ENCODE peak calls at places on chromosome 5, in eight cellular contexts. One of them, this sample, is unnamed. For H3K9me3, the result is how much of the 10 kb centered on the place peaks cover.

GRCh38 chr5:35202319-35203111 is 27.8 kb downstream of the PRLR start:
- DNase-seq in lower lobe of right lung: peak
- DNase-seq in adipocyte: peak
- DNase-seq in CD4-positive, alpha-beta T cell: no peak
- DNase-seq in HCT116: peak
- DNase-seq in PC-3: peak
- DNase-seq in CD8-positive, alpha-beta memory T cell: no peak
- DNase-seq in naive thymus-derived CD4-positive, alpha-beta T cell: no peak
- DNase-seq in this sample: no peak

GRCh38 chr5:145872486-145872885 is 328 bp downstream of the GRXCR2 start:
- DNase-seq in lower lobe of right lung: no peak
- DNase-seq in adipocyte: no peak
- DNase-seq in CD4-positive, alpha-beta T cell: no peak
- DNase-seq in HCT116: no peak
- DNase-seq in PC-3: no peak
- DNase-seq in CD8-positive, alpha-beta memory T cell: no peak
- DNase-seq in naive thymus-derived CD4-positive, alpha-beta T cell: no peak
- DNase-seq in this sample: no peak

GRCh38 chr5:174300941-174301761 is 255.6 kb downstream of the NSG2 start:
- DNase-seq in lower lobe of right lung: no peak
- DNase-seq in adipocyte: no peak
- DNase-seq in CD4-positive, alpha-beta T cell: no peak
- DNase-seq in HCT116: no peak
- DNase-seq in PC-3: no peak
- DNase-seq in CD8-positive, alpha-beta memory T cell: no peak
- DNase-seq in naive thymus-derived CD4-positive, alpha-beta T cell: no peak
- DNase-seq in this sample: no peak

GRCh38 chr5:91419571-91420537 is 36.7 kb upstream of the ARRDC3 start:
- DNase-seq in lower lobe of right lung: peak
- DNase-seq in adipocyte: peak
- DNase-seq in CD4-positive, alpha-beta T cell: peak
- DNase-seq in HCT116: peak
- DNase-seq in PC-3: peak
- DNase-seq in CD8-positive, alpha-beta memory T cell: peak
- DNase-seq in naive thymus-derived CD4-positive, alpha-beta T cell: peak
- DNase-seq in this sample: peak

GRCh38 chr5:65914644-65915196 is 11.7 kb upstream of the ERBIN start:
- DNase-seq in lower lobe of right lung: no peak
- DNase-seq in adipocyte: no peak
- DNase-seq in CD4-positive, alpha-beta T cell: no peak
- DNase-seq in HCT116: no peak
- DNase-seq in PC-3: no peak
- DNase-seq in CD8-positive, alpha-beta memory T cell: no peak
- DNase-seq in naive thymus-derived CD4-positive, alpha-beta T cell: no peak
- DNase-seq in this sample: no peak

GRCh38 chr5:57037355-57037754 is 85.4 kb upstream of the MIER3 start:
- DNase-seq in lower lobe of right lung: no peak
- DNase-seq in adipocyte: no peak
- DNase-seq in CD4-positive, alpha-beta T cell: no peak
- DNase-seq in HCT116: peak
- DNase-seq in PC-3: no peak
- DNase-seq in CD8-positive, alpha-beta memory T cell: no peak
- DNase-seq in naive thymus-derived CD4-positive, alpha-beta T cell: no peak
- DNase-seq in this sample: no peak

GRCh38 chr5:156182174-156182967 is 144.6 kb upstream of the SGCD start:
- DNase-seq in lower lobe of right lung: no peak
- DNase-seq in adipocyte: no peak
- DNase-seq in CD4-positive, alpha-beta T cell: no peak
- DNase-seq in HCT116: no peak
- DNase-seq in PC-3: no peak
- DNase-seq in CD8-positive, alpha-beta memory T cell: no peak
- DNase-seq in naive thymus-derived CD4-positive, alpha-beta T cell: no peak
- DNase-seq in this sample: no peak

GRCh38 chr5:96721351-96721970 is 59.3 kb downstream of the CAST start:
- DNase-seq in lower lobe of right lung: peak
- DNase-seq in adipocyte: peak
- DNase-seq in CD4-positive, alpha-beta T cell: no peak
- DNase-seq in HCT116: no peak
- DNase-seq in PC-3: no peak
- DNase-seq in CD8-positive, alpha-beta memory T cell: no peak
- DNase-seq in naive thymus-derived CD4-positive, alpha-beta T cell: no peak
- DNase-seq in this sample: no peak

GRCh38 chr5:66558562-66558961 is 37.6 kb upstream of the MAST4 start:
- DNase-seq in lower lobe of right lung: no peak
- DNase-seq in adipocyte: no peak
- DNase-seq in CD4-positive, alpha-beta T cell: no peak
- DNase-seq in HCT116: no peak
- DNase-seq in PC-3: no peak
- DNase-seq in CD8-positive, alpha-beta memory T cell: no peak
- DNase-seq in naive thymus-derived CD4-positive, alpha-beta T cell: peak
- DNase-seq in this sample: no peak

GRCh38 chr5:859391-859790 is 8.6 kb upstream of the ZDHHC11 start:
- DNase-seq in lower lobe of right lung: peak
- DNase-seq in adipocyte: no peak
- DNase-seq in CD4-positive, alpha-beta T cell: no peak
- DNase-seq in HCT116: no peak
- DNase-seq in PC-3: no peak
- DNase-seq in CD8-positive, alpha-beta memory T cell: no peak
- DNase-seq in naive thymus-derived CD4-positive, alpha-beta T cell: no peak
- DNase-seq in this sample: no peak

GRCh38 chr5:86971034-86971511 is 296.6 kb upstream of the RASA1 start:
- DNase-seq in lower lobe of right lung: no peak
- DNase-seq in adipocyte: peak
- DNase-seq in CD4-positive, alpha-beta T cell: no peak
- DNase-seq in HCT116: peak
- DNase-seq in PC-3: peak
- DNase-seq in CD8-positive, alpha-beta memory T cell: no peak
- DNase-seq in naive thymus-derived CD4-positive, alpha-beta T cell: no peak
- DNase-seq in this sample: no peak

GRCh38 chr5:143397302-143398052 is 6.0 kb downstream of the NR3C1 start:
- DNase-seq in lower lobe of right lung: no peak
- DNase-seq in adipocyte: no peak
- DNase-seq in CD4-positive, alpha-beta T cell: no peak
- DNase-seq in HCT116: no peak
- DNase-seq in PC-3: no peak
- DNase-seq in CD8-positive, alpha-beta memory T cell: no peak
- DNase-seq in naive thymus-derived CD4-positive, alpha-beta T cell: no peak
- DNase-seq in this sample: no peak

GRCh38 chr5:96259211-96259772 is 173.8 kb downstream of the PCSK1 start:
- DNase-seq in lower lobe of right lung: no peak
- DNase-seq in adipocyte: peak
- DNase-seq in CD4-positive, alpha-beta T cell: no peak
- DNase-seq in HCT116: no peak
- DNase-seq in PC-3: peak
- DNase-seq in CD8-positive, alpha-beta memory T cell: no peak
- DNase-seq in naive thymus-derived CD4-positive, alpha-beta T cell: no peak
- DNase-seq in this sample: no peak

GRCh38 chr5:135545115-135545514 is 9.4 kb upstream of the NEUROG1 start:
- DNase-seq in lower lobe of right lung: no peak
- DNase-seq in adipocyte: no peak
- DNase-seq in CD4-positive, alpha-beta T cell: no peak
- DNase-seq in HCT116: no peak
- DNase-seq in PC-3: no peak
- DNase-seq in CD8-positive, alpha-beta memory T cell: no peak
- DNase-seq in naive thymus-derived CD4-positive, alpha-beta T cell: no peak
- DNase-seq in this sample: no peak

GRCh38 chr5:174775071-174775470 is 50.7 kb downstream of the MSX2 start:
- DNase-seq in lower lobe of right lung: no peak
- DNase-seq in adipocyte: peak
- DNase-seq in CD4-positive, alpha-beta T cell: no peak
- DNase-seq in HCT116: no peak
- DNase-seq in PC-3: no peak
- DNase-seq in CD8-positive, alpha-beta memory T cell: no peak
- DNase-seq in naive thymus-derived CD4-positive, alpha-beta T cell: no peak
- DNase-seq in this sample: no peak

DNA sequence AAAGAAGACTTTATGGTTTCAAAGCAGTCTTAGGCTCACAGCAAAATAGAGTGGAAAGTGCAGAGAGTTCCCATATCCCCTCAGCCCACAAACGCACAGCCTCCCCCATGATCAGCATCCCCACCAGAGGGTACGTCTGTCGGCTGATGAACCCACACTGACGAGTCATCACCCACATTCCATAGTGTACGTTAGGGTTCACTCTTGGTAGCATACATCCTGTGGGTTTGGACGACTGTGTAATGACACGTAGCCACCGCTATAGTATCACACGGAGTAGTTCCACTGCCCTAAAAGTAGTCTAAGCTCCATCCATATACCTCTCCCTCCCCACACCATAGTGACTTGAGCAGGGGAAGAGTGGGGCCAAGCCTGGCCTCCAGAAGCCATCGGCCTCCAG is 135.7 kb upstream of the PHYKPL start:
- DNase-seq in lower lobe of right lung: no peak
- DNase-seq in adipocyte: no peak
- DNase-seq in CD4-positive, alpha-beta T cell: no peak
- DNase-seq in HCT116: no peak
- DNase-seq in PC-3: no peak
- DNase-seq in CD8-positive, alpha-beta memory T cell: no peak
- DNase-seq in naive thymus-derived CD4-positive, alpha-beta T cell: no peak
- DNase-seq in this sample: no peak
- H3K9me3 ChIP-seq in lower lobe of right lung: under half
- H3K9me3 ChIP-seq in adipocyte: under half
- H3K9me3 ChIP-seq in CD4-positive, alpha-beta T cell: under half
- H3K9me3 ChIP-seq in HCT116: under half
- H3K9me3 ChIP-seq in PC-3: under half
- H3K9me3 ChIP-seq in CD8-positive, alpha-beta memory T cell: under half
- H3K9me3 ChIP-seq in naive thymus-derived CD4-positive, alpha-beta T cell: under half
- H3K9me3 ChIP-seq in this sample: under half

GRCh38 chr5:178529080-178529479 is 61.1 kb downstream of the COL23A1 start:
- DNase-seq in lower lobe of right lung: no peak
- DNase-seq in adipocyte: no peak
- DNase-seq in CD4-positive, alpha-beta T cell: no peak
- DNase-seq in HCT116: no peak
- DNase-seq in PC-3: no peak
- DNase-seq in CD8-positive, alpha-beta memory T cell: no peak
- DNase-seq in naive thymus-derived CD4-positive, alpha-beta T cell: no peak
- DNase-seq in this sample: no peak
- H3K9me3 ChIP-seq in lower lobe of right lung: under half
- H3K9me3 ChIP-seq in adipocyte: under half
- H3K9me3 ChIP-seq in CD4-positive, alpha-beta T cell: under half
- H3K9me3 ChIP-seq in HCT116: under half
- H3K9me3 ChIP-seq in PC-3: under half
- H3K9me3 ChIP-seq in CD8-positive, alpha-beta memory T cell: under half
- H3K9me3 ChIP-seq in naive thymus-derived CD4-positive, alpha-beta T cell: under half
- H3K9me3 ChIP-seq in this sample: under half

GRCh38 chr5:2193142-2193922 is 310.6 kb upstream of the IRX4 start:
- DNase-seq in lower lobe of right lung: no peak
- DNase-seq in adipocyte: no peak
- DNase-seq in CD4-positive, alpha-beta T cell: no peak
- DNase-seq in HCT116: no peak
- DNase-seq in PC-3: no peak
- DNase-seq in CD8-positive, alpha-beta memory T cell: no peak
- DNase-seq in naive thymus-derived CD4-positive, alpha-beta T cell: no peak
- DNase-seq in this sample: no peak

GRCh38 chr5:2190549-2190948 is 307.8 kb upstream of the IRX4 start:
- DNase-seq in lower lobe of right lung: no peak
- DNase-seq in adipocyte: no peak
- DNase-seq in CD4-positive, alpha-beta T cell: no peak
- DNase-seq in HCT116: no peak
- DNase-seq in PC-3: no peak
- DNase-seq in CD8-positive, alpha-beta memory T cell: no peak
- DNase-seq in naive thymus-derived CD4-positive, alpha-beta T cell: no peak
- DNase-seq in this sample: no peak

GRCh38 chr5:2191972-2192371 is 309.2 kb upstream of the IRX4 start:
- DNase-seq in lower lobe of right lung: no peak
- DNase-seq in adipocyte: no peak
- DNase-seq in CD4-positive, alpha-beta T cell: no peak
- DNase-seq in HCT116: no peak
- DNase-seq in PC-3: no peak
- DNase-seq in CD8-positive, alpha-beta memory T cell: no peak
- DNase-seq in naive thymus-derived CD4-positive, alpha-beta T cell: no peak
- DNase-seq in this sample: no peak

GRCh38 chr5:2193923-2194555 is 311.3 kb upstream of the IRX4 start:
- DNase-seq in lower lobe of right lung: no peak
- DNase-seq in adipocyte: no peak
- DNase-seq in CD4-positive, alpha-beta T cell: no peak
- DNase-seq in HCT116: no peak
- DNase-seq in PC-3: no peak
- DNase-seq in CD8-positive, alpha-beta memory T cell: no peak
- DNase-seq in naive thymus-derived CD4-positive, alpha-beta T cell: no peak
- DNase-seq in this sample: no peak

DNA sequence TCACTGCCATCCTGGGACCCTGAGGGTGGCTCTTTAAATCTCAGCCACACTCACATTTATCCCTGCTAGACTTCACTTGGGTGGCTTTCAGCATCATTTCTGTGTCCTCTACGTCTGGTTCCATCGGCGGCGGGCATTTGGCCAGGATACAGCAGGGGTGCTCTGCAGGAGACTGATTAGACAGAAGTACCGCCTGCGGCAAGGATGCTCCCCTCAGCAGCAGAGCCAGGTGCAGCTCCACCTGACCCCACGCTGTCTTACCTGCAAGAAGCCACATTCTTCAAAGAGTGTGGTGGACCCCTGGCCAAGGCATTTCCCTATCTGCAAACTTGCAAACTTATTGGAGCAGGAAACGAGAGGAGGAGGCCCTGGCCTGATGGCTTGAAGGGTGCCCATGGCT is 309.8 kb upstream of the IRX4 start:
- DNase-seq in lower lobe of right lung: no peak
- DNase-seq in adipocyte: no peak
- DNase-seq in CD4-positive, alpha-beta T cell: no peak
- DNase-seq in HCT116: no peak
- DNase-seq in PC-3: no peak
- DNase-seq in CD8-positive, alpha-beta memory T cell: no peak
- DNase-seq in naive thymus-derived CD4-positive, alpha-beta T cell: no peak
- DNase-seq in this sample: no peak
- H3K9me3 ChIP-seq in lower lobe of right lung: under half
- H3K9me3 ChIP-seq in adipocyte: under half
- H3K9me3 ChIP-seq in CD4-positive, alpha-beta T cell: under half
- H3K9me3 ChIP-seq in HCT116: under half
- H3K9me3 ChIP-seq in PC-3: under half
- H3K9me3 ChIP-seq in CD8-positive, alpha-beta memory T cell: under half
- H3K9me3 ChIP-seq in naive thymus-derived CD4-positive, alpha-beta T cell: under half
- H3K9me3 ChIP-seq in this sample: under half

DNA sequence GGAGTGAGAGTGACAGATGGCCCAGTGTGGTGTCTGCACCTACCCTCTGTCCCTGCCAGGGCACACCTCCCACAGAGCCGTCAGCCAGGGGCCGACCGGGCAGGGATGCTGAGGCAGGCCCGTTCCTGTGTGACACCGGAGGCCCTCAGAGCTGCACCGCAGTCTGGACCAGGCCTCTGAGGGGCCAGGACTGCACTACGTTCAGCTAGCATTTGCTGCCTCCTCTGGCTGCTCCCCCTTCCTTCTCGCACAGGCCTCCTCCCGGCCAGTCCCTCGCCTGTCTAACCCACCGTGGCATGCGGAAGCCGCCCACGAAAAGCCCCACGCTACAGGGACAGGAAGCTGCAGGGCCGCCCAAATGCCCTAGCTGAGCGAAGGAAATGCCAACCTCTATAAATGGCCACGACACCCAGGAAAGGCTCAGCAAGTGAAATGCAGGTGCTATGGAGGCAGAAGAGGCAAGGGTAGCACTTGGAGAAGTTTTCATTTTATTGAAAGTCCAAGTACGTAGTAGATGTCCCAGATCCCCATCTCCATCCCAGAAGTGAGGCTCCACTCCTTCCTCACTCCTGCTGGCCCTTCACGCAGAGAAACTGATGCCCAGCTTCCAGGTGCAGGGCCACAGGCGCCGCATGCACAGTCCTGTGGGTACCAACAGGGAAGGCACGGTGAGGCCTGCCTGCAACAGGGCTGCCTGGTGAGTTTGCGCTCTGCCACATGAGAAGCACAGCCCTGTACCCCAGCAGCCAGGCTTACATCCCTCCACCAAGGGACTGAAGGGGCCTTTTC is 38.7 kb downstream of the MAPK9 start:
- DNase-seq in lower lobe of right lung: no peak
- DNase-seq in adipocyte: no peak
- DNase-seq in CD4-positive, alpha-beta T cell: no peak
- DNase-seq in HCT116: no peak
- DNase-seq in PC-3: no peak
- DNase-seq in CD8-positive, alpha-beta memory T cell: no peak
- DNase-seq in naive thymus-derived CD4-positive, alpha-beta T cell: no peak
- DNase-seq in this sample: no peak
- H3K9me3 ChIP-seq in lower lobe of right lung: half or more
- H3K9me3 ChIP-seq in adipocyte: half or more
- H3K9me3 ChIP-seq in CD4-positive, alpha-beta T cell: half or more
- H3K9me3 ChIP-seq in HCT116: half or more
- H3K9me3 ChIP-seq in PC-3: under half
- H3K9me3 ChIP-seq in CD8-positive, alpha-beta memory T cell: under half
- H3K9me3 ChIP-seq in naive thymus-derived CD4-positive, alpha-beta T cell: under half
- H3K9me3 ChIP-seq in this sample: under half

This sample was measured in T-helper 17 cell.